ENCODE peak calls at places on chromosomes 4 and X, in five cellular contexts. H is endothelial cell of umbilical vein, F is stomach, C is tibial nerve, S is adrenal gland. P is an unnamed sample.

GRCh38 chrX:135396566-135396965 is 25.2 kb upstream of the SMIM10L2A start:
- DNase-seq in C (no peak), H (no peak), F (no peak), S (no peak), P (no peak)

GRCh38 chrX:100687546-100687945 is 43.5 kb downstream of the SRPX2 start:
- DNase-seq in S (no peak), F (no peak), H (no peak), C (no peak), P (no peak)

GRCh38 chr4:3747582-3747906 is 18.6 kb upstream of the ADRA2C start:
- DNase-seq in C (no peak), H (no peak), S (no peak), F (no peak), P (no peak)

GRCh38 chr4:168917150-168917779 is 92.8 kb downstream of the CBR4 start:
- DNase-seq in H (peak; percentile 65), C (peak; percentile 57), S (no peak), F (no peak), P (no peak)

GRCh38 chr4:53783208-53783859 is 192.0 kb upstream of the LNX1 start:
- DNase-seq in S (no peak), F (no peak), C (no peak), H (no peak), P (no peak)

GRCh38 chrX:55908685-55909212 is 191.2 kb downstream of the RRAGB start:
- DNase-seq in S (no peak), F (no peak), H (peak; percentile 19), C (no peak), P (peak; percentile 52)

GRCh38 chrX:127038065-127038464 is 218.5 kb downstream of the PRR32 start:
- DNase-seq in S (no peak), C (no peak), H (no peak), F (no peak), P (no peak)

GRCh38 chr4:71814433-71814832 is 30.6 kb upstream of the GC start:
- DNase-seq in S (no peak), H (no peak), F (no peak), C (no peak), P (no peak)

GRCh38 chr4:94934201-94934600 is 176.4 kb downstream of the BMPR1B start:
- DNase-seq in H (peak; percentile 49), F (no peak), C (no peak), S (no peak), P (no peak)

GRCh38 chrX:9562851-9563250 is 98.0 kb downstream of the TBL1X start:
- DNase-seq in C (no peak), F (no peak), H (no peak), S (no peak), P (no peak)

GRCh38 chr4:22071749-22072148 is 123.2 kb upstream of the KCNIP4 start:
- DNase-seq in F (no peak), H (no peak), S (no peak), C (no peak), P (no peak)

GRCh38 chr4:31682796-31683195 is 962.6 kb downstream of the PCDH7 start:
- DNase-seq in F (no peak), H (no peak), C (no peak), S (no peak), P (no peak)

GRCh38 chr4:155514628-155515027 is 137.9 kb upstream of the MAP9 start:
- DNase-seq in F (no peak), H (no peak), S (no peak), C (no peak), P (no peak)

GRCh38 chrX:71103110-71103983 is 3.2 kb downstream of the CXorf65 start:
- DNase-seq in H (no peak), S (peak; percentile 23), F (peak; percentile 34), C (no peak), P (peak; percentile 82)

GRCh38 chrX:21490341-21490740 is 116.1 kb downstream of the CNKSR2 start:
- DNase-seq in S (no peak), F (no peak), H (no peak), C (no peak), P (no peak)

GRCh38 chr4:140252144-140252741 is 98.3 kb upstream of the MAML3 start:
- DNase-seq in C (no peak), S (peak; percentile 31), H (peak; percentile 41), F (peak; percentile 31), P (peak; percentile 57)

GRCh38 chrX:11499076-11500044 is 166.4 kb downstream of the ARHGAP6 start:
- DNase-seq in S (no peak), F (no peak), H (peak; percentile 42), C (no peak), P (no peak)

GRCh38 chrX:154487518-154488290 is 1.3 kb upstream of the UBL4A start:
- DNase-seq in S (no peak), C (no peak), H (no peak), F (no peak), P (no peak)

GRCh38 chrX:154490021-154490413 is 412 bp downstream of the SLC10A3 start:
- DNase-seq in H (peak; percentile 2), C (no peak), S (no peak), F (no peak), P (peak; percentile 32)

GRCh38 chrX:154488336-154489075 is 1.9 kb downstream of the SLC10A3 start:
- DNase-seq in C (no peak), H (no peak), F (no peak), S (no peak), P (no peak)

GRCh38 chrX:154489182-154489581 is 1.2 kb downstream of the SLC10A3 start:
- DNase-seq in S (no peak), C (no peak), F (no peak), H (no peak), P (no peak)

GRCh38 chrX:154490414-154491083 is at the start of gene SLC10A3:
- DNase-seq in S (peak; percentile 93), H (peak; percentile 94), C (peak; percentile 74), F (peak; percentile 93), P (peak; percentile 87)
- TF ChIP-seq POLR2A in S (peak; percentile 83), H (peak; percentile 80), C (peak; percentile 86), F (no peak), P (peak; percentile 79)

DNA sequence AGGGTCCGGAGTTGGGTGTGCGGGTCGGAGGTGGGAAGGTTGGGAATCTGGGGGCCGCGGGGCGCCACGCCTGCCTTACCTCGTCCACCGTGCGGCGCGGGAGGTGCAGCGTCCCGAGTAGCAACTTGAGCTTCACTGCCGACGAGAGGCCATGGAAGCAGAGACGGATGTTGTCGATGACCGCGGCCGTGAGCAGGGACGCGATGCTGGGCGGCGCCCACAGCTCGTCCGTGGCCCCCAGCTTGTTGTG is 178 bp downstream of the NELFA start:
- DNase-seq in S (no peak), H (no peak), C (no peak), F (no peak), P (no peak)
- TF ChIP-seq POLR2A in S (no peak), H (no peak), C (no peak), F (no peak), P (no peak)

GRCh38 chr4:68613752-68614151 is 37.6 kb upstream of the UGT2B17 start:
- DNase-seq in S (no peak), F (no peak), C (no peak), H (no peak), P (no peak)

GRCh38 chr4:68617003-68617698 is 41.0 kb upstream of the UGT2B17 start:
- DNase-seq in S (no peak), C (no peak), F (no peak), H (no peak), P (no peak)

GRCh38 chr4:68615699-68616422 is 39.7 kb upstream of the UGT2B17 start:
- DNase-seq in S (no peak), H (no peak), F (no peak), C (no peak), P (no peak)
- TF ChIP-seq POLR2A in S (no peak), H (no peak), F (no peak), C (no peak), P (no peak)

GRCh38 chrX:155259752-155260151 is 4.5 kb downstream of the RAB39B start:
- DNase-seq in C (no peak), H (no peak), S (no peak), F (no peak), P (no peak)

GRCh38 chrX:155266446-155266845 is 2.2 kb upstream of the RAB39B start:
- DNase-seq in C (no peak), F (no peak), S (no peak), H (no peak), P (no peak)

GRCh38 chrX:155262970-155263754 is 1.1 kb downstream of the RAB39B start:
- DNase-seq in H (no peak), C (no peak), S (no peak), F (no peak), P (no peak)

GRCh38 chrX:155263854-155264628 is at the start of gene RAB39B:
- DNase-seq in H (peak; percentile 9), F (peak; percentile 43), S (peak; percentile 50), C (peak; percentile 4), P (peak; percentile 39)
- TF ChIP-seq POLR2A in H (no peak), F (no peak), S (no peak), C (no peak), P (no peak)

GRCh38 chr4:185205697-185206342 is 2.0 kb upstream of the CFAP97 start:
- DNase-seq in F (no peak), C (no peak), S (no peak), H (peak; percentile 46), P (no peak)

GRCh38 chr4:185202984-185203379 is 818 bp downstream of the CFAP97 start:
- DNase-seq in C (no peak), S (no peak), H (no peak), F (no peak), P (peak; percentile 42)

GRCh38 chr4:185203380-185204237 is at the start of gene CFAP97:
- DNase-seq in H (peak; percentile 90), S (peak; percentile 93), F (peak; percentile 92), C (peak; percentile 80), P (peak; percentile 95)

GRCh38 chr4:185204238-185204910 is 574 bp upstream of the CFAP97 start:
- DNase-seq in H (peak; percentile 24), S (no peak), C (no peak), F (no peak), P (no peak)

DNA sequence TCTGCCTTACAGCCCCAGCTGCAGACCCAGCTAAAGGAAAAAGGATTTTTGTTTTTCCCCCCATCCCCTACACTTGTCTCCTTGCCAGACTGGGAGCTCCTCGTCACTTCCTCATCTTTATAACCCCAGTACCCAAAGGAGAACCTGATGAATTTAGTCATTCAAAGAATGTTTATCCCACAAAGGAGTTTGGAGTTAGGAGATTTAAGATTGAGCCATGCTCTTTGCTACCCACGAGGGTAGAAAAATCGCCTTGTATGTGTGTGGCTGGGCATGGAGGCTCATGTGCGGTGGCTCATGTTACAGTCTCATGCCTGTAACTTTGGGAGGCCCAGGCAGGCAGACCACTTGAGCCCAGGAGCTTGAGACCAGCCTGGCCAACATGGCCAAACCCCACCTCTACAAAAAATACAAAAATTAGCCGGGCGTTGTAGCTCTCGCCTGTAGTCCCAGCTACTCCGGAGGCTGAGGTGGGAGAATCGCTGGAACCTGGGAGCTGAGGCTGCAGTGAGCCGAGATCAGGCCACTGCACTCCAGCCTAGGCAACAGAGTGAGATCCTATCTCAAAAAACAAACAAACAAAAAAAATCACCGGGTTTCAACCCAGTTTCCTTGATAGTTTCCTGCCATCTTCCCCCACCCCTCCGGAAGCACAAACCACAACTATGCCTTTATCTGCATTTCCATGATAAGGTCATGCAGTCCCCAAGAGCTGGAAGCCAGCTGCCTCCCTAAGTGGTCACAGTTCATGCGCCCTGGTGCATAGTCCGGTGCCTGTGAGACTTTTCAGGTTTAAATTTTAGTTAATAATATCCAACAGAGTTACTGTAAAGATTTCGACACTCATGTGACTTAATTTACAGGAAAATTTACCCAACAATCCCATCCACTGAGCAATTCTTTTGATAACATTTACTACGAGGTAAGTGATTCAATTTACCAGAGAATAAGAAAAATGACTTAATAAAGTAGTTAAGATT is 1.5 kb downstream of the CFAP97 start:
- DNase-seq in H (peak; percentile 44), S (no peak), C (no peak), F (no peak), P (no peak)
- TF ChIP-seq POLR2A in H (no peak), S (no peak), C (no peak), F (no peak), P (no peak)

P was measured in Peyer's patch.